ENCODE peak calls at places on chromosomes 6 and 20, in seven cellular contexts. P is GM12878; O is lung; W is CD4-positive, alpha-beta T cell; G is dorsolateral prefrontal cortex; T is AG04449; E is cardiac fibroblast. L is an unnamed sample.

GRCh38 chr6:111685506-111685905 is 79.8 kb upstream of the TRAF3IP2 start:
- DNase-seq in P (no peak), O (no peak), W (no peak), G (no peak), T (no peak), E (no peak), L (no peak)

GRCh38 chr20:9112541-9113515 is 43.9 kb downstream of the PLCB4 start:
- DNase-seq in P (no peak), O (no peak), W (no peak), G (no peak), T (peak), E (peak), L (no peak)

GRCh38 chr20:44491635-44492395 is 16.1 kb downstream of the TTPAL start:
- DNase-seq in P (no peak), O (no peak), W (no peak), G (no peak), T (no peak), E (peak), L (no peak)

GRCh38 chr6:163585932-163586437 is 171.5 kb downstream of the QKI start:
- DNase-seq in P (no peak), O (peak), W (no peak), G (no peak), T (peak), E (peak), L (no peak)

GRCh38 chr20:36861625-36861874 is 14.4 kb upstream of the TLDC2 start:
- DNase-seq in P (no peak), O (no peak), W (no peak), G (no peak), T (no peak), E (no peak), L (no peak)

GRCh38 chr6:159461998-159462397 is 231.0 kb downstream of the SOD2 start:
- DNase-seq in P (no peak), O (no peak), W (no peak), G (no peak), T (no peak), E (no peak), L (peak)

GRCh38 chr6:153392156-153392555 is 261.1 kb upstream of the RGS17 start:
- DNase-seq in P (no peak), O (no peak), W (no peak), G (no peak), T (no peak), E (no peak), L (no peak)

GRCh38 chr6:150937126-150937906 is 71.8 kb downstream of the MTHFD1L start:
- DNase-seq in P (no peak), O (peak), W (no peak), G (no peak), T (no peak), E (peak), L (no peak)

DNA sequence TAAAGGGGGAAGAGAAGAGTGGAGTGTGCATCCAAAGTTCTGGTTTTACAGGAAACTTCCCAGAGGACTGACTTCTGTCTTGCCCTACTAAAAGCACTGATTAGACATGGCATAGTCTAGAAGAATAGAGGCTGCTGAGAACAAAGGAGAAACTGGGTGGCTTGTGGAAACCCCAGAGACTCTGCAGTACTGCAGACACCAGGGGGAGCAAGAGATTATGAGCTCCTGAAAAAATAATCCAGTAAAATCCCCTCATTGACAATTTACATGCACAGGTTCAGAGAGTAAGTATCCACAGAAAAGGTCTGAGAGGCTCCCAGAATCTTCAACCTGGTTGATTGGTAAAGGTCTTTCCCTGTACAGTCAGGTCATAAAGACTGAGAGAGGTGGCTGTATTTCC is 48.7 kb upstream of the CLVS2 start:
- DNase-seq in P (no peak), O (no peak), W (no peak), G (no peak), T (no peak), E (peak), L (peak)
- TF ChIP-seq CTCF in P (peak), O (no peak), W (no peak), G (peak), T (no peak), E (peak), L (no peak)

GRCh38 chr6:4059115-4059777 is 19.7 kb downstream of the FAM217A start:
- DNase-seq in P (no peak), O (no peak), W (peak), G (no peak), T (peak), E (peak), L (no peak)
- TF ChIP-seq CTCF in P (no peak), O (no peak), W (no peak), G (no peak), T (peak), E (peak), L (no peak)

GRCh38 chr20:25540273-25540672 is 45.1 kb downstream of the NINL start:
- DNase-seq in P (no peak), O (no peak), W (no peak), G (no peak), T (no peak), E (no peak), L (peak)
- TF ChIP-seq CTCF in P (peak), O (peak), W (no peak), G (peak), T (peak), E (peak), L (peak)

DNA sequence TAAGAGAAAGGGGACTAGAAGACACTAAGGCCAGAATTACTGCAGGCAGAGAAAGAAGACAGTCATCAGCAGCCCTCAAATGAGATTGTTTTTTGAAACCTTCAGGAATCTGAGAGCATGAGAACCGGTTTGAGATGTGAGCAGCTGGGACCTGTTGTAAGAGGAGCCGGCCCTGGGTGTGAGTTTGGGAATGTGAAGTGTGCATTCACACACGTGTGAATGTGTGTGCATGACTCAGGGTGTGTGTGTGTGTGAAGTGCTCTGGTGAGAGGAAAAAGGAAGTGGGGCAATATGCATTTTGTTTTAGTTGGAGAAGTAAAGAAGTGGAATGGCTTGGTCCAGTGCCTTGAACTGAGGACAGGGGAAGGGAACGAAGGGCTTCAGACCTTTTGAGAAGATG is 4.3 kb downstream of the SCUBE3 start:
- DNase-seq in P (no peak), O (no peak), W (no peak), G (no peak), T (no peak), E (peak), L (no peak)
- TF ChIP-seq CTCF in P (no peak), O (no peak), W (no peak), G (no peak), T (no peak), E (no peak), L (no peak)

DNA sequence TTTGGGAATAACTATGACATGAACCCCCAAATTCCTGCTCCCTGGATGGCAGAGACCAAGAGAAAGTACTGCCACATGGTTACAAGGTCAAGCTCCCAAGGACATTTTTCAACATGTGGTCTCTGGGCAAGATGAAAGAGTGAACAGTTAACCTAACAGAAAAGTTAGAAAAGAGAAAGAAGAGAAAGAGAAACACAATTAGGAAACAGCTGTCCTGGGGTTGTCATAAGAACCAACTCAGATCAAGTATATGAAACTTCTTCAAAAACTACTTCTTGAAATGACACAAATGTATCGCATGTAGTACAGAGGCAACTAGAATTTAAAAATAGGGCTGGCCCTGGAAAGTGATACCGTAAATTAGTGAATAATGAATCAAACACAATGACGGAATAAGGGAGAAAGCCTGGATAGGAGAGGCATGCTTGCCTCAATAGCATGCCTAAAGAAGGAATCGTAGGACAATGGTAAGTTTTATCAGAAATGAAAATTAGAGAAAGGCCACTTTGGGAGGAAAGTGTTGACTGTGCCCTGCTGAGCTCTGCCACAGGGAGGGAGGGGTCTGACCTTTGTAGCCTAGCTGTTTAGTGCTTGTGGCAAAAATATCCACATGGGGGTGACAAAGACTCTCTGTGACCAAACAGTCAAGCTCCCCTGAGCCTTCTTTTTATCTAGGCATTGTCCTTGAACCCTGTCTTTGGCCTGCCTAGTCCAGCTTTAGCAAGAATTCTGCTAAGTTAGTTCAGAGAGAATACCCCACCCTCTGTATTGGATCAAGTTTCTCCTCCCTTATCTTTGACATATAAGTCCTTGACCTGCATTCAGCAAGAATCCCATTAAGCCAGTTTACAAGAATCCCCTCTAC is 4.3 kb upstream of the DCBLD1 start:
- DNase-seq in P (no peak), O (no peak), W (no peak), G (no peak), T (no peak), E (peak), L (peak)
- TF ChIP-seq CTCF in P (peak), O (peak), W (peak), G (peak), T (no peak), E (no peak), L (peak)

GRCh38 chr6:20873425-20874190 is 339.4 kb downstream of the CDKAL1 start:
- DNase-seq in P (no peak), O (no peak), W (no peak), G (no peak), T (no peak), E (peak), L (no peak)
- TF ChIP-seq CTCF in P (peak), O (no peak), W (no peak), G (no peak), T (no peak), E (no peak), L (no peak)